ENCODE peak calls at places on chromosomes 3 and 15, in ten cellular contexts. One of them, this sample, is unnamed.

GRCh38 chr3:175851541-175851940 is 992.4 kb downstream of the NAALADL2 start:
- DNase-seq in choroid plexus epithelial cell: no peak
- DNase-seq in amygdala: no peak
- DNase-seq in activated CD4-positive, alpha-beta T cell treated with anti-CD3 and anti-CD28 coated beads, Interleukin-2, amount 10 ng/mL, durations not matched to agents 7 days and 5 days: no peak
- DNase-seq in HuH-7: no peak
- DNase-seq in T-helper 9 cell: no peak
- DNase-seq in endothelial cell: no peak
- DNase-seq in dermis blood vessel endothelial cell: no peak
- DNase-seq in H9: no peak
- DNase-seq in neural crest cell: no peak
- DNase-seq in this sample: no peak

GRCh38 chr3:191707817-191708216 is 246.9 kb downstream of the PYDC2 start:
- DNase-seq in choroid plexus epithelial cell: no peak
- DNase-seq in amygdala: no peak
- DNase-seq in activated CD4-positive, alpha-beta T cell treated with anti-CD3 and anti-CD28 coated beads, Interleukin-2, amount 10 ng/mL, durations not matched to agents 7 days and 5 days: no peak
- DNase-seq in HuH-7: no peak
- DNase-seq in T-helper 9 cell: no peak
- DNase-seq in endothelial cell: no peak
- DNase-seq in dermis blood vessel endothelial cell: no peak
- DNase-seq in H9: no peak
- DNase-seq in neural crest cell: no peak
- DNase-seq in this sample: no peak

GRCh38 chr3:132253262-132253878 is 63.8 kb upstream of the ACP3 start:
- DNase-seq in choroid plexus epithelial cell: peak; percentile 89
- DNase-seq in amygdala: no peak
- DNase-seq in activated CD4-positive, alpha-beta T cell treated with anti-CD3 and anti-CD28 coated beads, Interleukin-2, amount 10 ng/mL, durations not matched to agents 7 days and 5 days: peak; percentile 28
- DNase-seq in HuH-7: peak; percentile 33
- DNase-seq in T-helper 9 cell: no peak
- DNase-seq in endothelial cell: peak; percentile 19
- DNase-seq in dermis blood vessel endothelial cell: peak; percentile 77
- DNase-seq in H9: no peak
- DNase-seq in neural crest cell: peak; percentile 3
- DNase-seq in this sample: peak; percentile 76

GRCh38 chr3:16474304-16474703 is 39.2 kb downstream of the RFTN1 start:
- DNase-seq in choroid plexus epithelial cell: peak; percentile 65
- DNase-seq in amygdala: no peak
- DNase-seq in activated CD4-positive, alpha-beta T cell treated with anti-CD3 and anti-CD28 coated beads, Interleukin-2, amount 10 ng/mL, durations not matched to agents 7 days and 5 days: no peak
- DNase-seq in HuH-7: no peak
- DNase-seq in T-helper 9 cell: no peak
- DNase-seq in endothelial cell: no peak
- DNase-seq in dermis blood vessel endothelial cell: peak; percentile 35
- DNase-seq in H9: no peak
- DNase-seq in neural crest cell: no peak
- DNase-seq in this sample: no peak

GRCh38 chr3:82114589-82114988 is 353.1 kb upstream of the GBE1 start:
- DNase-seq in choroid plexus epithelial cell: no peak
- DNase-seq in amygdala: no peak
- DNase-seq in activated CD4-positive, alpha-beta T cell treated with anti-CD3 and anti-CD28 coated beads, Interleukin-2, amount 10 ng/mL, durations not matched to agents 7 days and 5 days: no peak
- DNase-seq in HuH-7: no peak
- DNase-seq in T-helper 9 cell: no peak
- DNase-seq in endothelial cell: no peak
- DNase-seq in dermis blood vessel endothelial cell: no peak
- DNase-seq in H9: no peak
- DNase-seq in neural crest cell: no peak
- DNase-seq in this sample: no peak

GRCh38 chr3:47473391-47473790 is 2.4 kb downstream of the SCAP start:
- DNase-seq in choroid plexus epithelial cell: no peak
- DNase-seq in amygdala: no peak
- DNase-seq in activated CD4-positive, alpha-beta T cell treated with anti-CD3 and anti-CD28 coated beads, Interleukin-2, amount 10 ng/mL, durations not matched to agents 7 days and 5 days: no peak
- DNase-seq in HuH-7: no peak
- DNase-seq in T-helper 9 cell: no peak
- DNase-seq in endothelial cell: no peak
- DNase-seq in dermis blood vessel endothelial cell: no peak
- DNase-seq in H9: no peak
- DNase-seq in neural crest cell: no peak
- DNase-seq in this sample: no peak

GRCh38 chr15:82571722-82572222 is 31.5 kb upstream of the RPS17 start:
- DNase-seq in choroid plexus epithelial cell: peak; percentile 62
- DNase-seq in amygdala: peak; percentile 86
- DNase-seq in activated CD4-positive, alpha-beta T cell treated with anti-CD3 and anti-CD28 coated beads, Interleukin-2, amount 10 ng/mL, durations not matched to agents 7 days and 5 days: no peak
- DNase-seq in HuH-7: no peak
- DNase-seq in T-helper 9 cell: no peak
- DNase-seq in endothelial cell: peak; percentile 17
- DNase-seq in dermis blood vessel endothelial cell: peak; percentile 2
- DNase-seq in H9: peak; percentile 71
- DNase-seq in neural crest cell: peak; percentile 32
- DNase-seq in this sample: peak; percentile 77

GRCh38 chr3:180755553-180755952 is 76.3 kb upstream of the CCDC39 start:
- DNase-seq in choroid plexus epithelial cell: no peak
- DNase-seq in amygdala: no peak
- DNase-seq in activated CD4-positive, alpha-beta T cell treated with anti-CD3 and anti-CD28 coated beads, Interleukin-2, amount 10 ng/mL, durations not matched to agents 7 days and 5 days: no peak
- DNase-seq in HuH-7: no peak
- DNase-seq in T-helper 9 cell: no peak
- DNase-seq in endothelial cell: no peak
- DNase-seq in dermis blood vessel endothelial cell: no peak
- DNase-seq in H9: peak; percentile 29
- DNase-seq in neural crest cell: no peak
- DNase-seq in this sample: no peak

GRCh38 chr3:21664996-21665395 is 86.0 kb downstream of the ZNF385D start:
- DNase-seq in choroid plexus epithelial cell: no peak
- DNase-seq in amygdala: no peak
- DNase-seq in activated CD4-positive, alpha-beta T cell treated with anti-CD3 and anti-CD28 coated beads, Interleukin-2, amount 10 ng/mL, durations not matched to agents 7 days and 5 days: no peak
- DNase-seq in HuH-7: no peak
- DNase-seq in T-helper 9 cell: no peak
- DNase-seq in endothelial cell: no peak
- DNase-seq in dermis blood vessel endothelial cell: no peak
- DNase-seq in H9: no peak
- DNase-seq in neural crest cell: no peak
- DNase-seq in this sample: no peak

GRCh38 chr15:80010131-80010673 is 39.2 kb upstream of the BCL2A1 start:
- DNase-seq in choroid plexus epithelial cell: no peak
- DNase-seq in amygdala: no peak
- DNase-seq in activated CD4-positive, alpha-beta T cell treated with anti-CD3 and anti-CD28 coated beads, Interleukin-2, amount 10 ng/mL, durations not matched to agents 7 days and 5 days: no peak
- DNase-seq in HuH-7: no peak
- DNase-seq in T-helper 9 cell: no peak
- DNase-seq in endothelial cell: no peak
- DNase-seq in dermis blood vessel endothelial cell: no peak
- DNase-seq in H9: no peak
- DNase-seq in neural crest cell: no peak
- DNase-seq in this sample: peak; percentile 51

GRCh38 chr3:53243165-53243564 is 12.7 kb downstream of the TKT start:
- DNase-seq in choroid plexus epithelial cell: peak; percentile 88
- DNase-seq in amygdala: no peak
- DNase-seq in activated CD4-positive, alpha-beta T cell treated with anti-CD3 and anti-CD28 coated beads, Interleukin-2, amount 10 ng/mL, durations not matched to agents 7 days and 5 days: no peak
- DNase-seq in HuH-7: no peak
- DNase-seq in T-helper 9 cell: no peak
- DNase-seq in endothelial cell: peak; percentile 21
- DNase-seq in dermis blood vessel endothelial cell: peak; percentile 63
- DNase-seq in H9: peak; percentile 64
- DNase-seq in neural crest cell: peak; percentile 18
- DNase-seq in this sample: no peak

GRCh38 chr3:149315694-149316093 is 17.7 kb downstream of the TM4SF18 start:
- DNase-seq in choroid plexus epithelial cell: peak; percentile 33
- DNase-seq in amygdala: no peak
- DNase-seq in activated CD4-positive, alpha-beta T cell treated with anti-CD3 and anti-CD28 coated beads, Interleukin-2, amount 10 ng/mL, durations not matched to agents 7 days and 5 days: no peak
- DNase-seq in HuH-7: no peak
- DNase-seq in T-helper 9 cell: no peak
- DNase-seq in endothelial cell: no peak
- DNase-seq in dermis blood vessel endothelial cell: no peak
- DNase-seq in H9: no peak
- DNase-seq in neural crest cell: no peak
- DNase-seq in this sample: no peak

GRCh38 chr3:119235151-119235550 is 5.5 kb downstream of the B4GALT4 start:
- DNase-seq in choroid plexus epithelial cell: peak; percentile 71
- DNase-seq in amygdala: no peak
- DNase-seq in activated CD4-positive, alpha-beta T cell treated with anti-CD3 and anti-CD28 coated beads, Interleukin-2, amount 10 ng/mL, durations not matched to agents 7 days and 5 days: no peak
- DNase-seq in HuH-7: no peak
- DNase-seq in T-helper 9 cell: no peak
- DNase-seq in endothelial cell: no peak
- DNase-seq in dermis blood vessel endothelial cell: no peak
- DNase-seq in H9: no peak
- DNase-seq in neural crest cell: no peak
- DNase-seq in this sample: no peak

GRCh38 chr15:23897576-23897975 is 210.5 kb upstream of the NDN start:
- DNase-seq in choroid plexus epithelial cell: no peak
- DNase-seq in amygdala: no peak
- DNase-seq in activated CD4-positive, alpha-beta T cell treated with anti-CD3 and anti-CD28 coated beads, Interleukin-2, amount 10 ng/mL, durations not matched to agents 7 days and 5 days: no peak
- DNase-seq in HuH-7: no peak
- DNase-seq in T-helper 9 cell: no peak
- DNase-seq in endothelial cell: no peak
- DNase-seq in dermis blood vessel endothelial cell: no peak
- DNase-seq in H9: no peak
- DNase-seq in neural crest cell: no peak
- DNase-seq in this sample: no peak

GRCh38 chr3:195802795-195803194 is 8.9 kb downstream of the MUC4 start:
- DNase-seq in choroid plexus epithelial cell: no peak
- DNase-seq in amygdala: no peak
- DNase-seq in activated CD4-positive, alpha-beta T cell treated with anti-CD3 and anti-CD28 coated beads, Interleukin-2, amount 10 ng/mL, durations not matched to agents 7 days and 5 days: no peak
- DNase-seq in HuH-7: no peak
- DNase-seq in T-helper 9 cell: no peak
- DNase-seq in endothelial cell: no peak
- DNase-seq in dermis blood vessel endothelial cell: no peak
- DNase-seq in H9: no peak
- DNase-seq in neural crest cell: no peak
- DNase-seq in this sample: no peak

GRCh38 chr3:148816971-148817519 is 10.6 kb upstream of the CPB1 start:
- DNase-seq in choroid plexus epithelial cell: no peak
- DNase-seq in amygdala: no peak
- DNase-seq in activated CD4-positive, alpha-beta T cell treated with anti-CD3 and anti-CD28 coated beads, Interleukin-2, amount 10 ng/mL, durations not matched to agents 7 days and 5 days: no peak
- DNase-seq in HuH-7: no peak
- DNase-seq in T-helper 9 cell: no peak
- DNase-seq in endothelial cell: no peak
- DNase-seq in dermis blood vessel endothelial cell: no peak
- DNase-seq in H9: no peak
- DNase-seq in neural crest cell: no peak
- DNase-seq in this sample: no peak

This sample was measured in SK-MEL-5.